ENCODE peak calls at places on chromosomes 5 and 9, in six cellular contexts. W is occipital lobe, Q is COLO829, G is left ventricle myocardium inferior, M is GM18507, X is HFF-Myc. U is an unnamed sample.

GRCh38 chr9:88628114-88628513 is 93.1 kb downstream of the NXNL2 start:
- DNase-seq in G (no peak), M (no peak), W (no peak), X (no peak), Q (no peak), U (no peak)

GRCh38 chr5:91135475-91136248 is 247.5 kb downstream of the ARRDC3 start:
- DNase-seq in M (no peak), G (no peak), X (no peak), W (no peak), Q (no peak), U (no peak)

GRCh38 chr5:1007681-1008450 is 736 bp upstream of the NKD2 start:
- DNase-seq in M (no peak), X (no peak), G (peak), Q (no peak), W (no peak), U (no peak)

GRCh38 chr9:76366275-76366674 is 28.0 kb downstream of the RFK start:
- DNase-seq in M (no peak), G (no peak), W (no peak), X (no peak), Q (no peak), U (no peak)

GRCh38 chr5:4411664-4412063 is 728.5 kb upstream of the ADAMTS16 start:
- DNase-seq in W (no peak), M (no peak), X (no peak), G (no peak), Q (no peak), U (no peak)

GRCh38 chr9:13557724-13558123 is 278.2 kb upstream of the MPDZ start:
- DNase-seq in Q (no peak), W (no peak), M (no peak), G (no peak), X (no peak), U (no peak)

GRCh38 chr5:142874537-142874936 is 104.4 kb downstream of the ARHGAP26 start:
- DNase-seq in Q (no peak), M (no peak), X (no peak), W (no peak), G (peak), U (no peak)

GRCh38 chr9:89723696-89724095 is 118.9 kb downstream of the GADD45G start:
- DNase-seq in Q (no peak), W (no peak), M (no peak), X (no peak), G (no peak), U (no peak)

GRCh38 chr5:157558089-157558595 is 17.4 kb downstream of the ADAM19 start:
- DNase-seq in Q (peak), X (peak), G (no peak), W (no peak), M (no peak), U (no peak)

GRCh38 chr5:1874820-1875219 is 7.9 kb downstream of the IRX4 start:
- DNase-seq in M (no peak), X (no peak), G (no peak), W (no peak), Q (no peak), U (no peak)

U was measured in GM12892.